ENCODE peak calls at places on chromosomes 13 and 19, in nine cellular contexts. C is fibroblast of the aortic adventitia, W is AG04450, U is thoracic aorta, G is brain microvascular endothelial cell, T is transverse colon, Y is BJ, M is HL-60, E is kidney epithelial cell. K is an unnamed sample.
A peak's percentile ranks its signal among the peaks of the same experiment; 100 is the strongest.

GRCh38 chr13:21986602-21987001 is 315.7 kb downstream of the FGF9 start:
- DNase-seq in U (no peak), Y (no peak), C (peak; percentile 22), G (no peak), M (no peak), E (no peak), T (peak; percentile 44), W (no peak), K (no peak)

GRCh38 chr19:29882719-29883105 is 59.3 kb upstream of the URI1 start:
- DNase-seq in T (no peak), U (no peak), Y (no peak), G (no peak), M (no peak), E (no peak), W (no peak), C (no peak), K (no peak)

GRCh38 chr13:66624302-66624701 is 605.8 kb downstream of the PCDH9 start:
- DNase-seq in G (no peak), W (no peak), Y (no peak), C (no peak), T (no peak), E (no peak), U (no peak), M (no peak), K (no peak)

GRCh38 chr13:31433756-31434155 is 234.0 kb downstream of the B3GLCT start:
- DNase-seq in C (peak; percentile 20), M (no peak), T (no peak), W (no peak), E (no peak), G (no peak), U (no peak), Y (no peak), K (no peak)

GRCh38 chr19:42065511-42065910 is 4.5 kb downstream of the GRIK5 start:
- DNase-seq in C (no peak), E (no peak), M (no peak), G (no peak), Y (no peak), T (no peak), U (no peak), W (no peak), K (no peak)

GRCh38 chr13:112839347-112840105 is 129.5 kb upstream of the MCF2L start:
- DNase-seq in Y (peak; percentile 31), G (peak; percentile 25), U (no peak), C (peak; percentile 92), W (peak; percentile 20), T (no peak), E (no peak), M (no peak), K (no peak)

GRCh38 chr19:42175952-42176648 is 41.4 kb downstream of the DEDD2 start:
- DNase-seq in U (no peak), E (no peak), G (no peak), M (no peak), C (peak; percentile 25), W (no peak), Y (no peak), T (no peak), K (no peak)

GRCh38 chr19:45507864-45508680 is 793 bp downstream of the VASP start:
- DNase-seq in C (peak; percentile 31), U (no peak), E (no peak), T (peak; percentile 79), G (no peak), M (no peak), W (no peak), Y (no peak), K (no peak)

GRCh38 chr19:21109116-21109515 is 27.1 kb downstream of the ZNF714 start:
- DNase-seq in W (no peak), T (no peak), G (peak; percentile 60), M (no peak), Y (no peak), C (peak; percentile 5), E (no peak), U (no peak), K (no peak)

GRCh38 chr19:19181614-19182013 is 10.3 kb downstream of the BORCS8 start:
- DNase-seq in Y (no peak), E (no peak), U (no peak), G (no peak), M (peak; percentile 83), W (no peak), C (no peak), T (no peak), K (no peak)

GRCh38 chr13:98981596-98982195 is 3.8 kb upstream of the DOCK9 start:
- DNase-seq in W (no peak), G (no peak), E (no peak), T (no peak), Y (no peak), U (no peak), M (no peak), C (no peak), K (no peak)

GRCh38 chr13:106433066-106433465 is 102.4 kb downstream of the EFNB2 start:
- DNase-seq in T (no peak), G (no peak), Y (no peak), C (no peak), M (no peak), E (no peak), W (no peak), U (no peak), K (no peak)

GRCh38 chr19:35879770-35880317 is 11.5 kb downstream of the APLP1 start:
- DNase-seq in T (peak; percentile 90), W (peak; percentile 63), Y (peak; percentile 62), C (peak; percentile 83), E (peak; percentile 61), M (peak; percentile 80), G (peak; percentile 88), U (peak; percentile 62), K (no peak)

GRCh38 chr13:100872761-100873160 is 198.2 kb upstream of the TMTC4 start:
- DNase-seq in G (no peak), Y (no peak), E (no peak), W (no peak), U (no peak), M (no peak), C (no peak), T (no peak), K (no peak)

GRCh38 chr19:2607712-2608601 is 94.5 kb downstream of the GNG7 start:
- DNase-seq in M (no peak), C (no peak), W (no peak), T (peak; percentile 53), Y (no peak), G (no peak), E (no peak), U (no peak), K (no peak)
- H3K4me3 ChIP-seq in M (no peak overlapping the region), C (no peak overlapping the region), W (no peak overlapping the region), T (no peak overlapping the region), Y (no peak overlapping the region), G (no peak overlapping the region), E (no peak overlapping the region), U (no peak overlapping the region), K (no peak overlapping the region)

GRCh38 chr13:23667750-23668149 is 97.5 kb downstream of the TNFRSF19 start:
- DNase-seq in Y (no peak), M (no peak), U (no peak), C (no peak), T (no peak), G (no peak), E (no peak), W (no peak), K (no peak)
- TF ChIP-seq CTCF in Y (no peak), M (no peak), U (no peak), C (no peak), T (no peak), G (no peak), E (no peak), W (no peak), K (peak; percentile 35)

DNA sequence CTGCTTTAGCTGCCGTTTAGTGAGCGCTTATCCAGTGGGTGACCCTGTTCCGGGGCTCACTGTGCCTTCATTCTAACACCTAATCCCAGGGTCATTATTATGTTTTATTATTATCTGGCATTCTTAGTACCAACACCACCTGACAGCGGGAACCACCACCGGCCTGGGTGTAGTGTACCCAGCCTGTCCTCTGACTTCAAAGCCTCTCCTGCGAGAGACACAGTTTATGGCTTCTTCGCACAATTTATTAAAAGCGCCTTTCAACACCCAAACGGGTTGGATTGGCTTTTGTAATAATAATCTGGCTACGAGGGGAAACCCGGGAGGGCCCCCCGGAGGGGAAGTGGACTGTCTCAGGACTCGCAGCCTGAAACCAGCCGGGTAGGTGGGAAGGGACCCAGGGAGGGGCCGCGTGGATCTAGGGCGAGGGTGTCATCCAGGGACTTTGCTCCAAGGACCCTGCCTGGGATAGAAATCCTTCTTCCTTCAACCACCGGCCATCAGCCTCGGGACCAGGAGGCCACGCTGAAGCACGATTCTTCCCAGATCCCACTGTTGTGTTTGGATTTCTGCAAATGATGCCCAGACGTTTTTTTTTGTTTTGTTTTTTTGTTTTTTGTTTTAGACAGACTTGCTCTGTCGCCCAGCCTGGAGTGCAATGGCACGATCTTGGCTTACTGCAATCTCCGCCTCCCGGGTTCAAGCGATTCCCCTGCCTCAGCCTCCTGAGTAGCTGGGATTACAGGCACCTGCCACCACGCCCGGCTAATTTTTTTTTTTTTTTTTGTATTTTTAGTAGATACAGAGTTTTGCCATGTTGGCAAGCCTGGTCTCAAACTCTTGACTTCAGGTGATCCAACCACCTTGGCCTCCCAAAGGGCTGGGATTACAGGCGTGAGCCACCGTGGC is 1.6 kb upstream of the ZBTB7A start:
- DNase-seq in M (no peak), W (no peak), E (no peak), T (peak; percentile 76), U (no peak), C (no peak), Y (no peak), G (no peak), K (no peak)
- H3K4me3 ChIP-seq in M (peak overlapping the region; percentile 61), W (peak overlapping the region; percentile 69), E (no peak overlapping the region), T (peak overlapping the region; percentile 98), U (peak overlapping the region; percentile 99), C (peak overlapping the region; percentile 77), Y (peak overlapping the region; percentile 97), G (peak overlapping the region; percentile 71), K (peak overlapping the region; percentile 86)

GRCh38 chr19:12821761-12822160 is 12.6 kb downstream of the RTBDN start:
- DNase-seq in G (no peak), Y (no peak), U (no peak), W (no peak), C (no peak), E (no peak), T (no peak), M (no peak), K (no peak)

GRCh38 chr19:12828494-12828893 is 5.9 kb downstream of the RTBDN start:
- DNase-seq in C (no peak), U (no peak), Y (no peak), W (no peak), G (no peak), T (peak; percentile 67), M (peak; percentile 27), E (no peak), K (no peak)

DNA sequence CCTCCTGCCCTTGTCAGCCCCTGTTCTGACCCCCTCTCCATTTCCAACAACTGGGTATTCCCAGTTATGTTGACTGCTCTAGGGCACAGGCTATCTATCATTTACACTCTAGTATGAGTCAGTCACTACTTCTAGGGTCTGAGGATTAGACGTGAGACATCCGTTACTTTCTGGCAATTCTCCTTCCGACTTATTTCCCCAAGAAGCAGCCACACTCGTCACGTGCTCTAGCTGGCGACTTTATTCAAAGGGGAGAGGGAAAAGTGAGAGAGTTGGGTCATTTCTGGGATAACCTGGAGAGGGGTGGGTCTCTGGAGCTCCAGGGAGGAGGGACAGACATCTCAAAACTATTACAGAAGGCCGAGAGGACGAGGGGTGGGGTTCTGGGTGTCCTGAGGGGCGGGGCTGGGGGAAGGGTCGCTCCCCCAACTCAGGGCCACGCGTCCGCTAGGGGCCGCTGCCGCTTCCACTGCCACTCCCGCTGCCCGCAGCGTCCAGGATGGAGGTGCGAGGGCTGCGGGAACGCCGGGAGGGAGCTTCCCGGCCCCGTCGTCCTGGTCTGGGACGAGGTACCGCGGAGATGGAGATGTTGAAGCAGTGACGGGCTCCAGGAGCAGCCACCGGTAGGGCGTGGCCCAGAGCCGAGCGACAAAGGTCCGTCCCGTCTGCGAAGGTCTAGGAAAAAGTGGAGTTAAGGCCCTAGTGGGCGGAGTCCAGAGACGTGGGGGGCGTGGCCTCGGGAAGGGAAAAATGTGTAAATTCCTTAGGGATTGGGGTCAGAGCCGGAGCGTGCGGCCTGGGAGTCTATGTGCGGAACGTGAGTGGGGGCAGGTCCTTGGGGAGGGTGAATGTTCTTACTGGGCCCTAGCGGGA is 8.9 kb downstream of the RTBDN start:
- DNase-seq in M (no peak), Y (no peak), E (no peak), G (no peak), C (no peak), T (no peak), W (no peak), U (no peak), K (no peak)
- TF ChIP-seq CTCF in M (no peak), Y (peak; percentile 47), E (peak; percentile 70), G (peak; percentile 62), C (peak; percentile 26), T (peak; percentile 19), W (peak; percentile 33), U (no peak), K (peak; percentile 49)